ENCODE peak calls at places on chromosomes 4 and X, in six cellular contexts. One of them, this sample, is unnamed.

GRCh38 chr4:175789632-175790031 is 22.4 kb downstream of the GPM6A start:
- DNase-seq in A549: no peak
- DNase-seq in ovary: no peak
- DNase-seq in IMR-90: no peak
- DNase-seq in vagina: no peak
- DNase-seq in GM12892: no peak
- DNase-seq in this sample: no peak

GRCh38 chr4:122895336-122895995 is 26.9 kb downstream of the NUDT6 start:
- DNase-seq in IMR-90: no peak
- DNase-seq in vagina: no peak
- DNase-seq in A549: no peak
- DNase-seq in ovary: no peak
- DNase-seq in GM12892: no peak
- DNase-seq in this sample: no peak

GRCh38 chr4:110096406-110096805 is 102.0 kb downstream of the ELOVL6 start:
- DNase-seq in GM12892: no peak
- DNase-seq in IMR-90: no peak
- DNase-seq in ovary: no peak
- DNase-seq in vagina: no peak
- DNase-seq in A549: no peak
- DNase-seq in this sample: no peak

GRCh38 chr4:132108784-132109183 is 1040.3 kb upstream of the PCDH10 start:
- DNase-seq in A549: no peak
- DNase-seq in ovary: no peak
- DNase-seq in IMR-90: peak; percentile 79
- DNase-seq in vagina: no peak
- DNase-seq in GM12892: no peak
- DNase-seq in this sample: no peak

GRCh38 chrX:41602946-41603345 is 85.8 kb upstream of the GPR34 start:
- DNase-seq in GM12892: no peak
- DNase-seq in A549: no peak
- DNase-seq in vagina: no peak
- DNase-seq in IMR-90: peak; percentile 9
- DNase-seq in ovary: no peak
- DNase-seq in this sample: no peak

GRCh38 chrX:40107291-40108083 is 9.7 kb upstream of the BCOR start:
- DNase-seq in A549: peak; percentile 74
- DNase-seq in vagina: no peak
- DNase-seq in IMR-90: no peak
- DNase-seq in GM12892: no peak
- DNase-seq in ovary: peak; percentile 53
- DNase-seq in this sample: no peak

GRCh38 chrX:71912156-71912555 is 1.5 kb downstream of the NHSL2 start:
- DNase-seq in GM12892: no peak
- DNase-seq in A549: no peak
- DNase-seq in ovary: no peak
- DNase-seq in vagina: no peak
- DNase-seq in IMR-90: no peak
- DNase-seq in this sample: no peak

GRCh38 chr4:77699731-77700210 is 94.2 kb downstream of the CXCL13 start:
- DNase-seq in GM12892: no peak
- DNase-seq in IMR-90: peak; percentile 93
- DNase-seq in vagina: no peak
- DNase-seq in ovary: no peak
- DNase-seq in A549: peak; percentile 47
- DNase-seq in this sample: no peak

GRCh38 chrX:96564595-96564994 is 120.0 kb upstream of the DIAPH2 start:
- DNase-seq in IMR-90: no peak
- DNase-seq in ovary: no peak
- DNase-seq in A549: no peak
- DNase-seq in GM12892: no peak
- DNase-seq in vagina: no peak
- DNase-seq in this sample: no peak

GRCh38 chrX:136847874-136848273 is 32.7 kb downstream of the RBMX start:
- DNase-seq in GM12892: no peak
- DNase-seq in IMR-90: peak; percentile 73
- DNase-seq in vagina: no peak
- DNase-seq in ovary: no peak
- DNase-seq in A549: no peak
- DNase-seq in this sample: no peak
- TF ChIP-seq POLR2A in GM12892: no peak
- TF ChIP-seq POLR2A in IMR-90: no peak
- TF ChIP-seq POLR2A in vagina: no peak
- TF ChIP-seq POLR2A in ovary: no peak
- TF ChIP-seq POLR2A in A549: no peak
- TF ChIP-seq POLR2A in this sample: no peak

GRCh38 chrX:56563231-56564116 is at the start of gene UBQLN2:
- DNase-seq in ovary: peak; percentile 83
- DNase-seq in IMR-90: peak; percentile 70
- DNase-seq in vagina: no peak
- DNase-seq in GM12892: no peak
- DNase-seq in A549: peak; percentile 87
- DNase-seq in this sample: peak; percentile 95
- TF ChIP-seq POLR2A in ovary: peak; percentile 76
- TF ChIP-seq POLR2A in IMR-90: peak; percentile 77
- TF ChIP-seq POLR2A in vagina: peak; percentile 79
- TF ChIP-seq POLR2A in GM12892: peak; percentile 71
- TF ChIP-seq POLR2A in A549: peak; percentile 79
- TF ChIP-seq POLR2A in this sample: peak; percentile 69

DNA sequence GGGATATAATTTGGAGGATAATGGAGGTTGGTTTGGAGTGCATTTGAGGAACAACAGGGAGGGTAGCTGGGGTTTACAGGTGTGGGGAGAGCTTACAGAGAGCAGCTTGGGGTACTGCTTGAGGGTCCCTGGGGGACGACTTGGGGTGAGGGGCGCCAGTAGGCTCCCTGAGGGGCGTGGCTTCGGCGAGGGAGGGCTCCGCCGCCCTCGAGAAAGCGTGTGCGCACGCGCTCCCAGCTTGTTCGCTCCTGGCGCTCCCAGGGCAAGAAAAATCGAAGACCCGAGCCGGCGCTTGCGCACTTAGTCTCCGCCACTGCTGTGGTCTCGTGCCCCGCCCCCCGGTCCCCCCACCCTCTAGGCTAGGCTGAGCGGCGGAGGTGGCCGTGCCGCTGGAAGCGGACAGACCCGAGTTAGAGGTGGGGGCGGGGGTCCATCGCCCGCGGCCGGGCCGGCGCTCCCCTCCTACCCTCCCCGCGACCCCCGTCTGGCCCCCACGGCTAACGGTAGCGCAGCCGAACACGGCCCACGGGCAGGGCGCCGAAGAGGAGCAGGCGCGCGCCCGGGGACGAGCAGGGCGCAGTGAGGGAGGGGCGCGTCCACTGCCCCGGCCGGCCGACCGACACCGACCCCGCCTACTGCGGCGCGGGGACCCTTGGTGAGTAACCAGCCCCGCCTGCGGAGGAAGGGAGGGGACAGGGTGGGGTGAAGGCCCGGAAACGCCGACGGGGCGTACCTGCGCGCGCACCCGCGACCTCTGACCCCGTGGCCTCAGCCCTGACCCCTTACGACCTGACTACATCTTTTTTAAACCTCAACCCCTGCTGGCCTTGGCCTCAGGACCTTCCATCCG is 5.4 kb upstream of the CCDC120 start:
- DNase-seq in A549: peak; percentile 71
- DNase-seq in ovary: peak; percentile 71
- DNase-seq in IMR-90: peak; percentile 43
- DNase-seq in vagina: no peak
- DNase-seq in GM12892: peak; percentile 69
- DNase-seq in this sample: no peak
- TF ChIP-seq POLR2A in A549: peak; percentile 34
- TF ChIP-seq POLR2A in ovary: peak; percentile 12
- TF ChIP-seq POLR2A in IMR-90: no peak
- TF ChIP-seq POLR2A in vagina: no peak
- TF ChIP-seq POLR2A in GM12892: no peak
- TF ChIP-seq POLR2A in this sample: no peak

DNA sequence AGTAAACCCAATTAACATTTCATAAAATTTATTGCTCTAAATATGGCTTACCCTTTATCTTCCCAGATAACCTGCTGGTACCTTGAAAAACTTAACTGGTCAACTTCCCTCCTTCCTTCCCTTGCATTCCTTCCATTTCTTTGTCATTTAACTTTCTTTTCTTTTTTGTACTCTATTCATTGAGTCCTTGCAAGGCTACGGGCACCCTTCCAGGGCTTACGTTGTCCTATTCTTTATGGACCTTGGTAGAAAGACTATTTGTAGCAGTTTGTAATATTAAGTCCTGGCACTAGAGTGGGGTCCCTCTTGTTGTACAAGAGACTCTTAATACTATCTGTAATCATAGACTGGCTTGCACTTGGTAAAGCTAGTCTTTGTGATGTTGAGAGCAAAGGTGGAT is 8.0 kb upstream of the GATB start:
- DNase-seq in A549: no peak
- DNase-seq in GM12892: no peak
- DNase-seq in IMR-90: no peak
- DNase-seq in ovary: no peak
- DNase-seq in vagina: no peak
- DNase-seq in this sample: no peak
- TF ChIP-seq POLR2A in A549: no peak
- TF ChIP-seq POLR2A in GM12892: no peak
- TF ChIP-seq POLR2A in IMR-90: no peak
- TF ChIP-seq POLR2A in ovary: no peak
- TF ChIP-seq POLR2A in vagina: no peak
- TF ChIP-seq POLR2A in this sample: no peak

GRCh38 chr4:75939890-75940691 is 722 bp downstream of the NAAA start:
- DNase-seq in ovary: peak; percentile 55
- DNase-seq in GM12892: peak; percentile 74
- DNase-seq in IMR-90: peak; percentile 32
- DNase-seq in vagina: no peak
- DNase-seq in A549: peak; percentile 63
- DNase-seq in this sample: peak; percentile 65
- TF ChIP-seq POLR2A in ovary: no peak
- TF ChIP-seq POLR2A in GM12892: peak; percentile 67
- TF ChIP-seq POLR2A in IMR-90: no peak
- TF ChIP-seq POLR2A in vagina: no peak
- TF ChIP-seq POLR2A in A549: peak; percentile 62
- TF ChIP-seq POLR2A in this sample: no peak

This sample was measured in lower leg skin.